ENCODE peak calls at places on chromosome 20, in six cellular contexts. Q, D, H, M, U and I are unnamed samples.

GRCh38 chr20:44746367-44747165 is 901 bp downstream of the KCNK15 start:
- DNase-seq in Q (peak), D (peak), H (no peak), M (no peak), U (no peak), I (no peak)

GRCh38 chr20:34427331-34427730 is 64.3 kb downstream of the ITCH start:
- DNase-seq in Q (no peak), D (no peak), H (no peak), M (no peak), U (no peak), I (no peak)

GRCh38 chr20:9311132-9311531 is 203.3 kb upstream of the LAMP5 start:
- DNase-seq in Q (peak), D (peak), H (no peak), M (no peak), U (no peak), I (no peak)

GRCh38 chr20:40249805-40250204 is 439.2 kb downstream of the MAFB start:
- DNase-seq in Q (no peak), D (no peak), H (no peak), M (no peak), U (no peak), I (no peak)

GRCh38 chr20:62401331-62401779 is 5.7 kb downstream of the CABLES2 start:
- DNase-seq in Q (no peak), D (no peak), H (no peak), M (no peak), U (no peak), I (no peak)

GRCh38 chr20:33789109-33789857 is 21.9 kb upstream of the CHMP4B start:
- DNase-seq in Q (peak), D (peak), H (no peak), M (peak), U (no peak), I (no peak)

GRCh38 chr20:7859371-7859802 is 80.9 kb downstream of the HAO1 start:
- DNase-seq in Q (peak), D (peak), H (no peak), M (peak), U (peak), I (no peak)

GRCh38 chr20:32960222-32960518 is 44.1 kb downstream of the SUN5 start:
- DNase-seq in Q (no peak), D (no peak), H (no peak), M (no peak), U (no peak), I (no peak)

GRCh38 chr20:34971873-34972235 is 16.2 kb downstream of the MYH7B start:
- DNase-seq in Q (no peak), D (no peak), H (no peak), M (no peak), U (no peak), I (no peak)

GRCh38 chr20:21109144-21109543 is 3.0 kb upstream of the LINC00237 start:
- DNase-seq in Q (peak), D (no peak), H (no peak), M (no peak), U (no peak), I (no peak)

GRCh38 chr20:22795897-22796296 is 211.5 kb upstream of the FOXA2 start:
- DNase-seq in Q (peak), D (peak), H (no peak), M (peak), U (no peak), I (no peak)

GRCh38 chr20:23143098-23143497 is 57.0 kb upstream of the CD93 start:
- DNase-seq in Q (peak), D (peak), H (no peak), M (peak), U (no peak), I (no peak)

GRCh38 chr20:44678990-44679611 is 27.6 kb upstream of the ADA start:
- DNase-seq in Q (no peak), D (no peak), H (no peak), M (no peak), U (no peak), I (no peak)

GRCh38 chr20:48375804-48376203 is 452.0 kb downstream of the PREX1 start:
- DNase-seq in Q (no peak), D (no peak), H (no peak), M (no peak), U (no peak), I (no peak)

GRCh38 chr20:59434950-59435349 is 134.5 kb downstream of the EDN3 start:
- DNase-seq in Q (no peak), D (no peak), H (no peak), M (no peak), U (no peak), I (no peak)